ENCODE peak calls at places on chromosomes 6 and 20, in nine cellular contexts. L, X, A, Q, D, W, U, M and P are unnamed samples.

GRCh38 chr20:36309643-36310042 is 3.5 kb downstream of the DLGAP4 start:
- DNase-seq in L (no peak), D (peak), M (no peak), A (no peak), U (no peak), X (no peak), W (no peak), Q (no peak), P (no peak)

GRCh38 chr20:3702992-3703391 is 9.4 kb downstream of the SIGLEC1 start:
- DNase-seq in W (no peak), Q (no peak), X (no peak), U (no peak), L (no peak), A (no peak), D (no peak), M (no peak), P (no peak)

GRCh38 chr6:129785081-129785755 is 75.2 kb upstream of the ARHGAP18 start:
- DNase-seq in U (no peak), X (no peak), W (peak), D (no peak), L (no peak), Q (no peak), A (no peak), M (no peak), P (no peak)

GRCh38 chr20:53752971-53753879 is 159.6 kb upstream of the ZNF217 start:
- DNase-seq in W (peak), L (no peak), D (no peak), U (no peak), M (no peak), Q (no peak), A (no peak), X (no peak), P (no peak)

GRCh38 chr6:168035098-168035660 is 37.7 kb downstream of the KIF25 start:
- DNase-seq in A (peak), X (peak), Q (peak), W (no peak), M (no peak), D (peak), U (no peak), L (peak), P (no peak)

GRCh38 chr6:142376115-142376514 is 74.3 kb downstream of the ADGRG6 start:
- DNase-seq in M (no peak), Q (no peak), X (no peak), L (no peak), D (no peak), W (no peak), U (no peak), A (no peak), P (no peak)

GRCh38 chr6:25054469-25054868 is 118.7 kb upstream of the RIPOR2 start:
- DNase-seq in U (no peak), X (no peak), Q (no peak), W (peak), M (no peak), D (no peak), L (no peak), A (no peak), P (no peak)

GRCh38 chr6:131398176-131398575 is 174.8 kb upstream of the ARG1 start:
- DNase-seq in W (no peak), X (no peak), L (no peak), U (no peak), A (no peak), M (no peak), Q (no peak), D (no peak), P (no peak)